ENCODE peak calls at places on chromosomes 7 and 10, in eight cellular contexts. W is progenitor cell of endocrine pancreas; H is epithelial cell of esophagus; O is CD8-positive, alpha-beta T cell; T is endothelial cell; F is stomach; N is coronary artery; E is AG09309. Q is an unnamed sample.

GRCh38 chr7:106397994-106398393 is 113.2 kb upstream of the NAMPT start:
- DNase-seq in W (no peak), H (no peak), O (no peak), T (no peak), F (no peak), N (no peak), E (no peak), Q (no peak)

GRCh38 chr7:47128719-47129118 is 453.2 kb downstream of the TNS3 start:
- DNase-seq in W (no peak), H (no peak), O (no peak), T (no peak), F (no peak), N (no peak), E (no peak), Q (no peak)

GRCh38 chr7:79454325-79454960 is 976 bp upstream of the MAGI2 start:
- DNase-seq in W (peak; percentile 12), H (peak; percentile 41), O (no peak), T (peak; percentile 57), F (no peak), N (peak; percentile 74), E (no peak), Q (no peak)

GRCh38 chr7:75866497-75867389 is 12.1 kb upstream of the RHBDD2 start:
- DNase-seq in W (peak; percentile 20), H (peak; percentile 74), O (no peak), T (peak; percentile 53), F (peak; percentile 66), N (no peak), E (no peak), Q (no peak)

GRCh38 chr7:66307591-66308215 is 102.6 kb downstream of the TPST1 start:
- DNase-seq in W (no peak), H (peak; percentile 19), O (no peak), T (no peak), F (peak; percentile 35), N (no peak), E (peak; percentile 50), Q (no peak)

GRCh38 chr10:29469481-29470354 is 165.1 kb downstream of the SVIL start:
- DNase-seq in W (no peak), H (no peak), O (no peak), T (no peak), F (no peak), N (peak; percentile 65), E (no peak), Q (no peak)

GRCh38 chr10:13882112-13882711 is 295.4 kb downstream of the PRPF18 start:
- DNase-seq in W (no peak), H (peak; percentile 89), O (no peak), T (peak; percentile 41), F (no peak), N (no peak), E (peak; percentile 71), Q (no peak)

GRCh38 chr10:24465899-24466615 is 257.1 kb downstream of the KIAA1217 start:
- DNase-seq in W (no peak), H (peak; percentile 97), O (no peak), T (no peak), F (peak; percentile 70), N (no peak), E (peak; percentile 82), Q (no peak)

GRCh38 chr7:122014697-122015096 is 129.4 kb downstream of the AASS start:
- DNase-seq in W (no peak), H (no peak), O (no peak), T (no peak), F (no peak), N (no peak), E (no peak), Q (no peak)
- TF ChIP-seq CTCF in W (peak; percentile 25), H (no peak), O (no peak), T (no peak), F (no peak), N (no peak), E (peak; percentile 9), Q (peak; percentile 29)

GRCh38 chr10:129872001-129872400 is 92.1 kb downstream of the EBF3 start:
- DNase-seq in W (no peak), H (no peak), O (no peak), T (no peak), F (no peak), N (no peak), E (no peak), Q (no peak)
- TF ChIP-seq CTCF in W (no peak), H (no peak), O (no peak), T (no peak), F (no peak), N (no peak), E (no peak), Q (no peak)

DNA sequence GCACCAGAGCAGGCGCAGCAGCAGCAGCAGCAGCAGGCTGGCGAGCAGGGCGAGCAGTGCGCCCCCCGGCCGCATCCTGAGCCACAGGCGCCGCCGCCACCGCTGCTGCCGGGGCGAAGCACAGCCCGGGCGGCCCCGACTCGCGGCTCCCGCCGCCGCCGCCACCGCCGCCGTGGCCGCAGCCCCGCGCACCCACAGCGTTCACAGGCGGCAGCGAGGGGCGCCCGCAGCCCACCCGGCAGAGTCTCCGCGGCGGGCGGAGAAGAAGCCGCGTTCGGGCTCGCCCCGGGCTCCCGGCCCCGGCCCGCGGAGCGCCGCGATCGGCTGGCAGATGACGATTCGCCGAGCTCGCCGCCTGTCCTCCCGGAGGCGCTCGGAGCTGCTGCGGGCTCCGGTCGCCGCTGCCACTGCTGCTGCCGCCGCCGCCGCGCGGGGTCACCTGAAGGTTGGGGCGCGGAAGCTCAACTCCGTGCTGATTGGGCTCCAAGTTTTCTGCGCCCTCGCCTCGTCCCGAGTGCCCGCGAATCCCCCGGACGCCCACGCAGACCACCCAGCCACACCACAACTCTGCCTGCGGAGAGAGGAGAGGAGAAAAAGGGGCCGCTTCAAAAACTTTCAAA is at the start of gene ST8SIA6:
- DNase-seq in W (peak; percentile 33), H (peak; percentile 62), O (peak; percentile 5), T (peak; percentile 52), F (peak; percentile 44), N (no peak), E (no peak), Q (no peak)
- TF ChIP-seq CTCF in W (no peak), H (no peak), O (no peak), T (no peak), F (no peak), N (no peak), E (no peak), Q (no peak)

GRCh38 chr7:94888542-94888941 is 18.9 kb upstream of the PPP1R9A start:
- DNase-seq in W (no peak), H (peak; percentile 60), O (no peak), T (no peak), F (peak; percentile 58), N (no peak), E (no peak), Q (no peak)
- TF ChIP-seq CTCF in W (no peak), H (peak; percentile 57), O (no peak), T (no peak), F (no peak), N (no peak), E (no peak), Q (no peak)

GRCh38 chr7:135704074-135704473 is 23.9 kb downstream of the SLC13A4 start:
- DNase-seq in W (no peak), H (no peak), O (no peak), T (no peak), F (no peak), N (no peak), E (no peak), Q (no peak)
- TF ChIP-seq CTCF in W (peak; percentile 31), H (no peak), O (no peak), T (peak; percentile 39), F (no peak), N (no peak), E (peak; percentile 11), Q (peak; percentile 33)

GRCh38 chr7:86008898-86009297 is 634.8 kb upstream of the GRM3 start:
- DNase-seq in W (no peak), H (no peak), O (no peak), T (no peak), F (no peak), N (no peak), E (no peak), Q (no peak)
- TF ChIP-seq CTCF in W (no peak), H (no peak), O (no peak), T (no peak), F (no peak), N (no peak), E (no peak), Q (no peak)

DNA sequence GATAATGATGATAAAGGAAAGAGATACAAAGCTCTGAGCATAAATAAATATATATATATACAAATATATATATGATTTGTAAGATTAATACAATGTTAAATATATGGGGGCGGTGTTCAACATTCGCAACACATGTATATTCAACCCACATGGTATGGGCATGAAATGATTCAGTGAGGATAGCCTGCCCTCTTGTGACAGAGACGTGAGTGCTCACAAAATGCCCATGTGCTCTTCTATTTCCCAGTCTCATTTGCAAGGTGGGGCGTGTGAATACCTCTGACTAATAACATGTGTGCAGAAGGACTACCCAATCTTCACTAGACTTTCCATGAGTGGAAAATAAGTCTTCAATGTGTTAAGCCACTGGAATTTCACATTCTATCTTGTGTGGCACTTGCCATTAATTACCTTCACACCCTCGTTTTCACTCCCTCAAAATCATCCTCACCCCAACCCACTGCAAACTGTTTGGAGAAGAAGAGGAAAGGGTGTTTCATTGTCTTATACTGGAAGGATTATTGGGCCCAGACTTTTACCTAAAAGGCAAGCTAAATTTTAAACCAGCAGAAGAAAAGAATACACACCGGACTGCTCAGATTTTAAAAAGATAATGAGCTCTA is 26.9 kb downstream of the ASAH2 start:
- DNase-seq in W (no peak), H (peak; percentile 91), O (no peak), T (peak; percentile 44), F (peak; percentile 37), N (no peak), E (peak; percentile 31), Q (no peak)
- TF ChIP-seq CTCF in W (peak; percentile 64), H (peak; percentile 81), O (peak; percentile 21), T (peak; percentile 46), F (peak; percentile 14), N (no peak), E (peak; percentile 68), Q (peak; percentile 63)

GRCh38 chr7:31702354-31702753 is 15.3 kb downstream of the PPP1R17 start:
- DNase-seq in W (no peak), H (no peak), O (no peak), T (no peak), F (no peak), N (no peak), E (no peak), Q (no peak)
- TF ChIP-seq CTCF in W (no peak), H (no peak), O (no peak), T (no peak), F (no peak), N (no peak), E (no peak), Q (no peak)

DNA sequence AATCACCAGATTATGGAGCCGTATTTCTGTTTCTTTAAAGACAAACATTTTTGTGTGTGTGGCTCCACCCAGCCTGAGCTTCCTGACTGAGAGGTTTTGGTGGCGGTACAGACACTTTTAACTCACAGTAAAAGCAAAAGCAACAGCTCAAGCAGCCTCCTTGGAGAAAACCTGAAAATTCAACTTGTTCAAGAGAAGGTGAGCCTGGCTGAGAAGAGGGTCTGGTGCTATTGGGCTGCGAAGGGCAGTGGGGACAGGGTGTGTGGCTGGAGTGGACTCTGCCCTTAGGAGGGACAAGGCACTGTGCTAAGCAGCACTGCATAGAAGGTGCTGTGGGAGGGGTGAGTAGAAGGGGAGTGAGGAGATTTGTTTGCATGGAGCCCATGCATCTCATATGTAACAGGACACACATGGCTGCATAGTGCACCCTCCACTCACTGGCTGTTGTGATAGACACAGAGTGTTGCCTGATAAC is at the start of gene GIMAP7:
- DNase-seq in W (no peak), H (no peak), O (peak; percentile 36), T (no peak), F (no peak), N (no peak), E (no peak), Q (no peak)
- TF ChIP-seq CTCF in W (no peak), H (no peak), O (no peak), T (no peak), F (no peak), N (no peak), E (no peak), Q (no peak)

Q was measured in D721Med.